ENCODE peak calls at places on chromosomes 6 and 20, in four cellular contexts. One of them, this sample, is unnamed.

GRCh38 chr20:47487175-47487917 is 14.3 kb upstream of the NCOA3 start:
- DNase-seq in CD8-positive, alpha-beta memory T cell: peak; percentile 70
- DNase-seq in left lung: no peak
- DNase-seq in body of pancreas: no peak
- DNase-seq in this sample: peak; percentile 38

GRCh38 chr6:39451831-39452230 is 129.3 kb upstream of the KCNK16 start:
- DNase-seq in CD8-positive, alpha-beta memory T cell: no peak
- DNase-seq in left lung: no peak
- DNase-seq in body of pancreas: no peak
- DNase-seq in this sample: no peak

GRCh38 chr6:130293800-130294199 is 71.0 kb upstream of the SAMD3 start:
- DNase-seq in CD8-positive, alpha-beta memory T cell: peak; percentile 18
- DNase-seq in left lung: no peak
- DNase-seq in body of pancreas: peak; percentile 19
- DNase-seq in this sample: peak; percentile 6

GRCh38 chr6:148624025-148624424 is 122.8 kb upstream of the UST start:
- DNase-seq in CD8-positive, alpha-beta memory T cell: no peak
- DNase-seq in left lung: no peak
- DNase-seq in body of pancreas: peak; percentile 38
- DNase-seq in this sample: no peak

GRCh38 chr20:62916703-62917476 is 9.4 kb downstream of the DIDO1 start:
- DNase-seq in CD8-positive, alpha-beta memory T cell: no peak
- DNase-seq in left lung: no peak
- DNase-seq in body of pancreas: no peak
- DNase-seq in this sample: no peak

GRCh38 chr6:19465240-19465639 is 371.9 kb upstream of the ID4 start:
- DNase-seq in CD8-positive, alpha-beta memory T cell: no peak
- DNase-seq in left lung: no peak
- DNase-seq in body of pancreas: peak; percentile 5
- DNase-seq in this sample: no peak

GRCh38 chr20:45500022-45500421 is 15.4 kb downstream of the SPINT3 start:
- DNase-seq in CD8-positive, alpha-beta memory T cell: no peak
- DNase-seq in left lung: no peak
- DNase-seq in body of pancreas: no peak
- DNase-seq in this sample: no peak

GRCh38 chr20:48523191-48523757 is 304.5 kb downstream of the PREX1 start:
- DNase-seq in CD8-positive, alpha-beta memory T cell: no peak
- DNase-seq in left lung: no peak
- DNase-seq in body of pancreas: peak; percentile 34
- DNase-seq in this sample: no peak

GRCh38 chr6:158170656-158171081 is 2.5 kb downstream of the GTF2H5 start:
- DNase-seq in CD8-positive, alpha-beta memory T cell: no peak
- DNase-seq in left lung: no peak
- DNase-seq in body of pancreas: no peak
- DNase-seq in this sample: no peak

GRCh38 chr6:41470341-41471063 is 75.7 kb upstream of the FOXP4 start:
- DNase-seq in CD8-positive, alpha-beta memory T cell: no peak
- DNase-seq in left lung: peak; percentile 48
- DNase-seq in body of pancreas: peak; percentile 26
- DNase-seq in this sample: no peak

GRCh38 chr20:61588356-61589054 is 336.4 kb downstream of the CDH4 start:
- DNase-seq in CD8-positive, alpha-beta memory T cell: no peak
- DNase-seq in left lung: peak; percentile 41
- DNase-seq in body of pancreas: no peak
- DNase-seq in this sample: no peak

GRCh38 chr20:9411833-9412232 is 102.6 kb upstream of the LAMP5 start:
- DNase-seq in CD8-positive, alpha-beta memory T cell: no peak
- DNase-seq in left lung: no peak
- DNase-seq in body of pancreas: no peak
- DNase-seq in this sample: no peak

GRCh38 chr6:16524380-16524707 is 236.9 kb downstream of the ATXN1 start:
- DNase-seq in CD8-positive, alpha-beta memory T cell: no peak
- DNase-seq in left lung: no peak
- DNase-seq in body of pancreas: no peak
- DNase-seq in this sample: no peak

GRCh38 chr6:19472168-19472567 is 365.0 kb upstream of the ID4 start:
- DNase-seq in CD8-positive, alpha-beta memory T cell: no peak
- DNase-seq in left lung: no peak
- DNase-seq in body of pancreas: no peak
- DNase-seq in this sample: no peak

GRCh38 chr20:59515013-59515905 is 89.1 kb upstream of the PHACTR3 start:
- DNase-seq in CD8-positive, alpha-beta memory T cell: no peak
- DNase-seq in left lung: peak; percentile 62
- DNase-seq in body of pancreas: peak; percentile 74
- DNase-seq in this sample: no peak

GRCh38 chr20:48682529-48683385 is 145.0 kb downstream of the PREX1 start:
- DNase-seq in CD8-positive, alpha-beta memory T cell: no peak
- DNase-seq in left lung: peak; percentile 85
- DNase-seq in body of pancreas: peak; percentile 97
- DNase-seq in this sample: no peak

GRCh38 chr6:131949909-131950766 is 1.0 kb downstream of the CCN2 start:
- DNase-seq in CD8-positive, alpha-beta memory T cell: no peak
- DNase-seq in left lung: peak; percentile 73
- DNase-seq in body of pancreas: peak; percentile 83
- DNase-seq in this sample: no peak

GRCh38 chr6:132715204-132715603 is 1.3 kb upstream of the VNN1 start:
- DNase-seq in CD8-positive, alpha-beta memory T cell: no peak
- DNase-seq in left lung: no peak
- DNase-seq in body of pancreas: peak; percentile 65
- DNase-seq in this sample: no peak

GRCh38 chr20:13455713-13456112 is 183.0 kb downstream of the TASP1 start:
- DNase-seq in CD8-positive, alpha-beta memory T cell: no peak
- DNase-seq in left lung: no peak
- DNase-seq in body of pancreas: no peak
- DNase-seq in this sample: no peak

GRCh38 chr6:19450651-19451050 is 386.5 kb upstream of the ID4 start:
- DNase-seq in CD8-positive, alpha-beta memory T cell: no peak
- DNase-seq in left lung: no peak
- DNase-seq in body of pancreas: no peak
- DNase-seq in this sample: no peak

GRCh38 chr20:45768479-45768878 is 23.2 kb downstream of the WFDC3 start:
- DNase-seq in CD8-positive, alpha-beta memory T cell: no peak
- DNase-seq in left lung: no peak
- DNase-seq in body of pancreas: no peak
- DNase-seq in this sample: no peak

GRCh38 chr6:73121421-73121993 is 103.8 kb downstream of the KHDC1L start:
- DNase-seq in CD8-positive, alpha-beta memory T cell: no peak
- DNase-seq in left lung: no peak
- DNase-seq in body of pancreas: no peak
- DNase-seq in this sample: no peak

GRCh38 chr6:37212268-37212667 is 42.3 kb downstream of the PIM1 start:
- DNase-seq in CD8-positive, alpha-beta memory T cell: no peak
- DNase-seq in left lung: no peak
- DNase-seq in body of pancreas: no peak
- DNase-seq in this sample: no peak

GRCh38 chr20:43946659-43947315 is 32.1 kb downstream of the TOX2 start:
- DNase-seq in CD8-positive, alpha-beta memory T cell: no peak
- DNase-seq in left lung: no peak
- DNase-seq in body of pancreas: no peak
- DNase-seq in this sample: no peak

GRCh38 chr20:47412073-47412472 is 55.6 kb upstream of the ZMYND8 start:
- DNase-seq in CD8-positive, alpha-beta memory T cell: no peak
- DNase-seq in left lung: no peak
- DNase-seq in body of pancreas: no peak
- DNase-seq in this sample: no peak

GRCh38 chr20:57202309-57202708 is 64.1 kb downstream of the BMP7 start:
- DNase-seq in CD8-positive, alpha-beta memory T cell: no peak
- DNase-seq in left lung: no peak
- DNase-seq in body of pancreas: no peak
- DNase-seq in this sample: no peak

GRCh38 chr6:3259491-3259958 is 778 bp downstream of the PSMG4 start:
- DNase-seq in CD8-positive, alpha-beta memory T cell: peak; percentile 7
- DNase-seq in left lung: no peak
- DNase-seq in body of pancreas: peak; percentile 51
- DNase-seq in this sample: no peak

GRCh38 chr6:3260772-3261517 is 2.2 kb downstream of the PSMG4 start:
- DNase-seq in CD8-positive, alpha-beta memory T cell: no peak
- DNase-seq in left lung: no peak
- DNase-seq in body of pancreas: no peak
- DNase-seq in this sample: no peak

GRCh38 chr6:3260296-3260695 is 1.5 kb downstream of the PSMG4 start:
- DNase-seq in CD8-positive, alpha-beta memory T cell: no peak
- DNase-seq in left lung: no peak
- DNase-seq in body of pancreas: no peak
- DNase-seq in this sample: no peak

GRCh38 chr6:3258720-3259490 is at the start of gene PSMG4:
- DNase-seq in CD8-positive, alpha-beta memory T cell: peak; percentile 89
- DNase-seq in left lung: peak; percentile 97
- DNase-seq in body of pancreas: peak; percentile 94
- DNase-seq in this sample: peak; percentile 88

DNA sequence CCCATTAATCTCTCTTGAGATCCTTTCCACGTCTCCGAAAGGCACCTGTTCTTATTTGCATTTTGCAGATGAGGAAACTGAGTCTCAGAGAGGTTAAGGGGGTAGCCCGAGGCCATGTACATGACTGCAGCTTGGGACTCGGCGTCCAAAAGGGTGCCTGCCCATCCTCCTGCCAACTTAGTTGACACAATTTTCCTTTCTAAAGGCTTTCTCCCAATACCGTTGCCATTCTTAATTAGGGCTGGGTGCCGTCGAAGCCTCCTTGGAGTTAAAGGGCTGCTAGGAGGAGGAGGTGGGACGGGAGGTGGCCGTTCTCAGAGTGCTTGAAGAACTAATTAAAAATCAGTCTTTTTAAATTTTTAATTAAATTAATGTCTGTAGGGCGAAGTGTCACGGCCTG is 546 bp upstream of the PSMG4 start:
- DNase-seq in CD8-positive, alpha-beta memory T cell: no peak
- DNase-seq in left lung: no peak
- DNase-seq in body of pancreas: no peak
- DNase-seq in this sample: no peak
- H3K27ac ChIP-seq in CD8-positive, alpha-beta memory T cell: peak overlapping the region; percentile 14
- H3K27ac ChIP-seq in left lung: no peak overlapping the region
- H3K27ac ChIP-seq in body of pancreas: no peak overlapping the region
- H3K27ac ChIP-seq in this sample: no peak overlapping the region

GRCh38 chr6:45986746-45987274 is 28.9 kb downstream of the CLIC5 start:
- DNase-seq in CD8-positive, alpha-beta memory T cell: no peak
- DNase-seq in left lung: no peak
- DNase-seq in body of pancreas: no peak
- DNase-seq in this sample: no peak
- H3K4me3 ChIP-seq in CD8-positive, alpha-beta memory T cell: no peak overlapping the region
- H3K4me3 ChIP-seq in left lung: no peak overlapping the region
- H3K4me3 ChIP-seq in body of pancreas: no peak overlapping the region
- H3K4me3 ChIP-seq in this sample: no peak overlapping the region

DNA sequence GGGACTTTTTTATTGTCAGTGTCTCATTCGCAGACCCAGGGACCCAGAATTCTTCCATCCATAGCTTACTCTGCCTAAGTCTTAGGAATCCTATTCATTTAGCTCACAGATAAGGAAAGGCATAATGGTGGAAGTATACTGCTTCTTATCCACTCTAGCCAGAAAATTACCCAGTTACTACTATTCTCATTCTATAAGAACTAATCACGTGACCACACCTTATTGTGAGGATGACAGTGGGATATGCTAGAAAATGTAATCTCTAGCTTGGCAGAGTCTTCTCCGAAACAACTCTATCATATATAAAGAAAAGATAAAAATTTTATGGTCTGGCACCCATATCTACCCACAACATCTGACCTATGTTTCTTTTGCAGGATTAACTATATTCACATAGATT is 21.2 kb downstream of the TFAP2D start:
- DNase-seq in CD8-positive, alpha-beta memory T cell: no peak
- DNase-seq in left lung: no peak
- DNase-seq in body of pancreas: no peak
- DNase-seq in this sample: no peak
- H3K4me1 ChIP-seq in CD8-positive, alpha-beta memory T cell: no peaks in the 10 kb centered on the region
- H3K4me1 ChIP-seq in left lung: no peaks in the 10 kb centered on the region
- H3K4me1 ChIP-seq in body of pancreas: no peaks in the 10 kb centered on the region
- H3K4me1 ChIP-seq in this sample: no peaks in the 10 kb centered on the region

GRCh38 chr6:89434954-89435353 is 2.0 kb downstream of the ANKRD6 start:
- DNase-seq in CD8-positive, alpha-beta memory T cell: no peak
- DNase-seq in left lung: no peak
- DNase-seq in body of pancreas: no peak
- DNase-seq in this sample: no peak
- H3K27ac ChIP-seq in CD8-positive, alpha-beta memory T cell: no peak overlapping the region
- H3K27ac ChIP-seq in left lung: no peak overlapping the region
- H3K27ac ChIP-seq in body of pancreas: no peak overlapping the region
- H3K27ac ChIP-seq in this sample: no peak overlapping the region

DNA sequence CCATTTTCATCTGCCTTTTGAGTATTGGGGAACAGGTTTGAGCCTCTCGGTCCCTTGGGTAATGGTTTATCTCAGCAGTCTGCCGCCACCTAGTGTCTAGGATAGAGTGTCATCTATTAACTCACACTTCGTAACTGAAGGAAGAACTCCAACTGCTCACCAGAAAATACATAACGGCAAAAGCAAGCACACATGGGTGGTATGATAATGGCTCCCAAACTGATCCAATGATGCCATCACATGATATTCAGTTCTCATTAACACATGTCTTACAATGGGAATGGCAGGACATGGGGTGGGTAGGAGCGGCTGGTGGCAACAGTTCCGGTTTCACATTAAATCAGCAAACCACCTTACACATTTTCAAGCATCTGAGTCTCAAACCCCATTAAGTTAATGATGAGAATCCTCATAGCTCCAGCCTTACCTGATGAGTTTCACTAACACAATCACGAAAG is 110.7 kb upstream of the PHACTR1 start:
- DNase-seq in CD8-positive, alpha-beta memory T cell: peak; percentile 16
- DNase-seq in left lung: peak; percentile 35
- DNase-seq in body of pancreas: peak; percentile 72
- DNase-seq in this sample: no peak
- H3K4me3 ChIP-seq in CD8-positive, alpha-beta memory T cell: no peak overlapping the region
- H3K4me3 ChIP-seq in left lung: no peak overlapping the region
- H3K4me3 ChIP-seq in body of pancreas: no peak overlapping the region
- H3K4me3 ChIP-seq in this sample: no peak overlapping the region

This sample was measured in effector memory CD4-positive, alpha-beta T cell.